ENCODE peak calls at places on chromosomes 16 and 17, in six cellular contexts. One of them, this sample, is unnamed.

GRCh38 chr16:29769507-29769906 is 8.5 kb upstream of the ZG16 start:
- DNase-seq in K562: no peak
- DNase-seq in GM12891: no peak
- DNase-seq in HepG2: no peak
- DNase-seq in GM12878: no peak
- DNase-seq in H1: no peak
- DNase-seq in this sample: no peak

GRCh38 chr16:75351183-75351582 is 82.1 kb downstream of the CFDP1 start:
- DNase-seq in K562: no peak
- DNase-seq in GM12891: no peak
- DNase-seq in HepG2: no peak
- DNase-seq in GM12878: no peak
- DNase-seq in H1: no peak
- DNase-seq in this sample: no peak

GRCh38 chr16:70298988-70299938 is at the start of gene DDX19B:
- DNase-seq in K562: peak; percentile 69
- DNase-seq in GM12891: peak; percentile 59
- DNase-seq in HepG2: peak; percentile 90
- DNase-seq in GM12878: no peak
- DNase-seq in H1: peak; percentile 84
- DNase-seq in this sample: peak; percentile 59

GRCh38 chr16:64459821-64460220 is 662.0 kb downstream of the CDH11 start:
- DNase-seq in K562: no peak
- DNase-seq in GM12891: no peak
- DNase-seq in HepG2: no peak
- DNase-seq in GM12878: no peak
- DNase-seq in H1: no peak
- DNase-seq in this sample: no peak

GRCh38 chr17:42016411-42016831 is 818 bp downstream of the DNAJC7 start:
- DNase-seq in K562: peak; percentile 31
- DNase-seq in GM12891: no peak
- DNase-seq in HepG2: no peak
- DNase-seq in GM12878: no peak
- DNase-seq in H1: no peak
- DNase-seq in this sample: no peak

GRCh38 chr17:12900474-12900873 is 111.2 kb downstream of the ARHGAP44 start:
- DNase-seq in K562: no peak
- DNase-seq in GM12891: no peak
- DNase-seq in HepG2: no peak
- DNase-seq in GM12878: no peak
- DNase-seq in H1: no peak
- DNase-seq in this sample: no peak

GRCh38 chr17:61144876-61145564 is 254.6 kb upstream of the TBX2 start:
- DNase-seq in K562: peak; percentile 12
- DNase-seq in GM12891: no peak
- DNase-seq in HepG2: no peak
- DNase-seq in GM12878: no peak
- DNase-seq in H1: no peak
- DNase-seq in this sample: no peak

GRCh38 chr17:70483624-70484023 is 314.3 kb downstream of the KCNJ2 start:
- DNase-seq in K562: peak; percentile 4
- DNase-seq in GM12891: no peak
- DNase-seq in HepG2: no peak
- DNase-seq in GM12878: no peak
- DNase-seq in H1: no peak
- DNase-seq in this sample: no peak

GRCh38 chr16:60438894-60439293 is 1597.3 kb downstream of the CDH8 start:
- DNase-seq in K562: no peak
- DNase-seq in GM12891: no peak
- DNase-seq in HepG2: no peak
- DNase-seq in GM12878: no peak
- DNase-seq in H1: no peak
- DNase-seq in this sample: no peak

GRCh38 chr16:63289834-63290460 is 1253.7 kb upstream of the CDH8 start:
- DNase-seq in K562: peak; percentile 20
- DNase-seq in GM12891: peak; percentile 25
- DNase-seq in HepG2: peak; percentile 44
- DNase-seq in GM12878: no peak
- DNase-seq in H1: peak; percentile 77
- DNase-seq in this sample: no peak

GRCh38 chr17:42574463-42574862 is 3.1 kb downstream of the PSMC3IP start:
- DNase-seq in K562: no peak
- DNase-seq in GM12891: no peak
- DNase-seq in HepG2: no peak
- DNase-seq in GM12878: no peak
- DNase-seq in H1: no peak
- DNase-seq in this sample: no peak

GRCh38 chr17:32819035-32819434 is 57.9 kb downstream of the MYO1D start:
- DNase-seq in K562: peak; percentile 81
- DNase-seq in GM12891: no peak
- DNase-seq in HepG2: no peak
- DNase-seq in GM12878: no peak
- DNase-seq in H1: no peak
- DNase-seq in this sample: no peak

GRCh38 chr16:2090819-2091721 is 43.3 kb downstream of the TSC2 start:
- DNase-seq in K562: no peak
- DNase-seq in GM12891: no peak
- DNase-seq in HepG2: no peak
- DNase-seq in GM12878: no peak
- DNase-seq in H1: peak; percentile 97
- DNase-seq in this sample: no peak

GRCh38 chr17:15451681-15452080 is 15.7 kb downstream of the CDRT4 start:
- DNase-seq in K562: no peak
- DNase-seq in GM12891: no peak
- DNase-seq in HepG2: no peak
- DNase-seq in GM12878: no peak
- DNase-seq in H1: no peak
- DNase-seq in this sample: no peak

GRCh38 chr16:81040837-81041236 is 5.2 kb downstream of the ATMIN start:
- DNase-seq in K562: no peak
- DNase-seq in GM12891: no peak
- DNase-seq in HepG2: no peak
- DNase-seq in GM12878: no peak
- DNase-seq in H1: no peak
- DNase-seq in this sample: no peak

GRCh38 chr17:38867179-38867994 is 2.5 kb upstream of the LASP1 start:
- DNase-seq in K562: peak; percentile 87
- DNase-seq in GM12891: no peak
- DNase-seq in HepG2: peak; percentile 77
- DNase-seq in GM12878: peak; percentile 73
- DNase-seq in H1: peak; percentile 86
- DNase-seq in this sample: no peak

GRCh38 chr16:17556276-17557052 is 85.7 kb upstream of the XYLT1 start:
- DNase-seq in K562: peak; percentile 27
- DNase-seq in GM12891: no peak
- DNase-seq in HepG2: peak; percentile 49
- DNase-seq in GM12878: no peak
- DNase-seq in H1: no peak
- DNase-seq in this sample: no peak

GRCh38 chr16:79284760-79285159 is 315.8 kb downstream of the MAF start:
- DNase-seq in K562: no peak
- DNase-seq in GM12891: no peak
- DNase-seq in HepG2: no peak
- DNase-seq in GM12878: no peak
- DNase-seq in H1: no peak
- DNase-seq in this sample: no peak

GRCh38 chr16:2829501-2830354 is at the start of gene ZG16B:
- DNase-seq in K562: no peak
- DNase-seq in GM12891: no peak
- DNase-seq in HepG2: peak; percentile 51
- DNase-seq in GM12878: no peak
- DNase-seq in H1: no peak
- DNase-seq in this sample: no peak

GRCh38 chr16:24537474-24538337 is 1.7 kb upstream of the RBBP6 start:
- DNase-seq in K562: peak; percentile 85
- DNase-seq in GM12891: no peak
- DNase-seq in HepG2: peak; percentile 62
- DNase-seq in GM12878: no peak
- DNase-seq in H1: no peak
- DNase-seq in this sample: no peak

GRCh38 chr16:14285542-14286380 is 214.6 kb downstream of the MRTFB start:
- DNase-seq in K562: peak; percentile 97
- DNase-seq in GM12891: peak; percentile 78
- DNase-seq in HepG2: peak; percentile 95
- DNase-seq in GM12878: peak; percentile 87
- DNase-seq in H1: peak; percentile 100
- DNase-seq in this sample: peak; percentile 77
- TF ChIP-seq POLR2AphosphoS5 in K562: no peak
- TF ChIP-seq POLR2AphosphoS5 in GM12891: no peak
- TF ChIP-seq POLR2AphosphoS5 in HepG2: no peak
- TF ChIP-seq POLR2AphosphoS5 in GM12878: no peak
- TF ChIP-seq POLR2AphosphoS5 in H1: no peak
- TF ChIP-seq POLR2AphosphoS5 in this sample: no peak

DNA sequence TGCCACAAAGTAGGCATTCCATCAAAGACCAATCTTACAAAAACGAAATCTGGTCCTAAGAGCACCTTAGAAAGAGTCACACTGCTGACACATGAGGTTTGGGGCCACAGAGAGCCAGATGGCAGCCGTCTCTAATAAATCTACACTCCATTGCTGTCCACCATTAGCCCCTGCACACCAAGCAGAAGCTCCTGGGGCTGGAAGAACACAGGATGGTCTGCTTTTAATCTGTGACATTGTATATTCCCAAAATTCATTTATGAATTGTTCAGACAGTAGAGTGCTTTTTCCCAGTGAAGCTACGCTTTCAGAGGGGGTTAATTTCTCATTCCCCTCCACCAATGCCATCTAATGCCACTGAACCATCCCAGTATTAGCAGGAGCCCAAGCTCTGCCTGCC is 1.6 kb downstream of the CYB561 start:
- DNase-seq in K562: no peak
- DNase-seq in GM12891: no peak
- DNase-seq in HepG2: no peak
- DNase-seq in GM12878: no peak
- DNase-seq in H1: no peak
- DNase-seq in this sample: no peak
- TF ChIP-seq POLR2A in K562: no peak
- TF ChIP-seq POLR2A in GM12891: no peak
- TF ChIP-seq POLR2A in HepG2: no peak
- TF ChIP-seq POLR2A in GM12878: no peak
- TF ChIP-seq POLR2A in H1: no peak
- TF ChIP-seq POLR2A in this sample: no peak

DNA sequence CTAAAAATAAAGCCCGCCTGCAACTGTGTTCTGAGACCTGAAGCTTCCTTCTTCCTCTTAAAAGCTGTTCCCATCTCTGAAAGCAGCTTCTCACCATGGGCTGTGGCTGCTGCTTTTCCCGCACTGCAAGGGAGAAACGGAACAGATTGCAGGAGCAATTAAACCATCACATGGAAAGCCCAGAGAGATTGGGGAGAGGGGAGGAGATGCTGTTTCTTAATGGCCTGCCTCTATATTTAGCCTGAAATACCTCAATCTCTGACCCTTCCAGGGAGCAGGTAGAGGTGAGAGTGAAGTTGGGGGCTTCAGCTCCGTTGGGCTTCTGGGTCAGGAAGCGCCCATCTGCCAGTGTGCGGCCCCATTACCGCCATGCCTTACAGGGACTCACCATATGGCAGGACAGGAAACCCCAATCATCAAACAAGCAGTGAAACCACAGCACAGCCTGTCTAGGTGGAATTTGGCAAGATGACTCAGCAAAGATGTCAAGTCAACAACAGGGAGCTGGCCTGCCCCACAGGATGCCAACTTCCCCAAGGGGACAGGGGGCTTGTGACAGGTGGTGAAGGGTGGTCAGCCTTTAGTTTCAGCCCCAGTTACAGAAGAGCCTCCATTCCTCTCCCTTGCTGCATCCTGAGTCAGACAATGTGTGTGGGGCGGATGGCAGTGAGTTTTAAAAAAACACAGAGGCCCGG is 286.6 kb upstream of the CCL2 start:
- DNase-seq in K562: peak; percentile 42
- DNase-seq in GM12891: peak; percentile 40
- DNase-seq in HepG2: no peak
- DNase-seq in GM12878: peak; percentile 83
- DNase-seq in H1: no peak
- DNase-seq in this sample: peak; percentile 43
- TF ChIP-seq TAF1 in K562: no peak
- TF ChIP-seq TAF1 in GM12891: no peak
- TF ChIP-seq TAF1 in HepG2: no peak
- TF ChIP-seq TAF1 in GM12878: no peak
- TF ChIP-seq TAF1 in H1: no peak
- TF ChIP-seq TAF1 in this sample: no peak

GRCh38 chr17:67542219-67543114 is 165.4 kb downstream of the PITPNC1 start:
- DNase-seq in K562: no peak
- DNase-seq in GM12891: no peak
- DNase-seq in HepG2: no peak
- DNase-seq in GM12878: no peak
- DNase-seq in H1: peak; percentile 11
- DNase-seq in this sample: no peak

GRCh38 chr17:67549787-67550186 is 167.9 kb upstream of the NOL11 start:
- DNase-seq in K562: no peak
- DNase-seq in GM12891: no peak
- DNase-seq in HepG2: no peak
- DNase-seq in GM12878: no peak
- DNase-seq in H1: no peak
- DNase-seq in this sample: no peak

GRCh38 chr17:67544364-67544763 is 167.3 kb downstream of the PITPNC1 start:
- DNase-seq in K562: no peak
- DNase-seq in GM12891: no peak
- DNase-seq in HepG2: no peak
- DNase-seq in GM12878: no peak
- DNase-seq in H1: no peak
- DNase-seq in this sample: no peak

GRCh38 chr17:67548693-67549092 is 169.0 kb upstream of the NOL11 start:
- DNase-seq in K562: no peak
- DNase-seq in GM12891: no peak
- DNase-seq in HepG2: no peak
- DNase-seq in GM12878: no peak
- DNase-seq in H1: no peak
- DNase-seq in this sample: no peak

DNA sequence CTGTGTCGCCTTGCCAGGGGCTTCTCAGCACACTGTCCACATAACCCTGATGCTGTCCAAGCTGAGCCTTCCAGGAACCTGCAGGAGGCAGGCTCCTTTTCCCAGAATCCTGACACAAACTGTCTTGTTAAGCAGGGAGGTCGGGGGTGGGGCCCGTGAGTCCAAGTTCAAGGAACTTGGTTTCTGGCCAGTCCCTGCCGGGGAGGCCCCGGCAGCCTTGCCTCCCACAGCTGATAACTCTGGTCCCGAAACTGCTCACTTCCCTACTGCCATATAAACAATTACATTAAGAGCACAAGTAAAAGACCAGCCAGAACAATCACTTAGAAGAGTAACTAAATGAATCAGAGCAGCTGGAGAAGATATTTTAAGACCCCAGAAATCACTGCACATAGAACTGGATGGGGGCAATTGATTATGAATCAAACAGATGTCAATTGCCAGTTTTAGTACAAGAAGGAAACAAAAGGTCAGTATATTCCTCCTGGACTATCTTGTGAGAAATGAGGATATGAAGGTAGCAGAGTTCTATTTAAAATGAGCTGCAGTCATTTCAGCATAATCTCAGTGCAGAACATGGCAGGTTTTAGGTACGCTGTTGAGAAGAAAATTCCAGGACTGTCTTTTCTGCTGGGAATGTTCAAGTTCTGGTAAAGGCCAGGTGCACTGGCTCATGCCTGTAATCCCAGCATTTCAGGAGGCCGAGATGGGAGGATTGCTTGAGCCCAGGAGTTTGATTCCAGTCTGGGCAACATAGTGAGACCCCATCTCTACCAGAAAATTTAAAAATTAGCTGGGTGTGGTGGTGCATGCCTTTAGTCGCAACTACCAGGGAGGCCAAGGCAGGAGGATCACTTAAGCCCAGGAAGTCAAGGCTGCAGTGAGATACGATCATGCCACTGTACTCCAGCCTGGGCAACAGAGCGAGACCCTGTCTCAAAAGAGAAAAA is 169.8 kb downstream of the PITPNC1 start:
- DNase-seq in K562: peak; percentile 11
- DNase-seq in GM12891: peak; percentile 57
- DNase-seq in HepG2: no peak
- DNase-seq in GM12878: no peak
- DNase-seq in H1: no peak
- DNase-seq in this sample: peak; percentile 56
- TF ChIP-seq POLR2AphosphoS5 in K562: no peak
- TF ChIP-seq POLR2AphosphoS5 in GM12891: no peak
- TF ChIP-seq POLR2AphosphoS5 in HepG2: no peak
- TF ChIP-seq POLR2AphosphoS5 in GM12878: no peak
- TF ChIP-seq POLR2AphosphoS5 in H1: no peak
- TF ChIP-seq POLR2AphosphoS5 in this sample: no peak

This sample was measured in GM12892.